ENCODE peak calls at places on chromosomes 2 and 18, in seven cellular contexts. I, B, P, Q, V, K and O are unnamed samples.
A peak's percentile ranks its signal among the peaks of the same experiment; 100 is the strongest.

GRCh38 chr2:92073036-92073814 is 2798.0 kb upstream of the TEKT4 start:
- DNase-seq in Q (no peak), I (no peak), K (no peak), V (no peak), P (no peak), B (no peak), O (no peak)

GRCh38 chr2:11822746-11823411 is 76.4 kb downstream of the LPIN1 start:
- DNase-seq in Q (peak; percentile 41), B (no peak), K (no peak), P (no peak), V (no peak), I (no peak), O (peak; percentile 12)

GRCh38 chr2:156333951-156334495 is 1.5 kb upstream of the NR4A2 start:
- DNase-seq in B (peak; percentile 55), K (no peak), P (peak; percentile 86), Q (peak; percentile 87), V (peak; percentile 87), I (peak; percentile 70), O (no peak)

GRCh38 chr2:58762176-58762781 is 521.2 kb upstream of the FANCL start:
- DNase-seq in V (peak; percentile 84), B (peak; percentile 69), I (peak; percentile 1), K (no peak), Q (no peak), P (peak; percentile 11), O (peak; percentile 65)

GRCh38 chr2:159098374-159098773 is 129.9 kb downstream of the TANC1 start:
- DNase-seq in K (no peak), B (peak; percentile 19), V (no peak), P (no peak), Q (no peak), I (no peak), O (no peak)

GRCh38 chr2:44348385-44348784 is 12.9 kb downstream of the PREPL start:
- DNase-seq in V (no peak), P (peak; percentile 37), B (no peak), I (no peak), Q (peak; percentile 37), K (no peak), O (peak; percentile 69)

GRCh38 chr2:165238295-165238694 is 919 bp upstream of the SCN2A start:
- DNase-seq in K (no peak), I (no peak), Q (no peak), P (no peak), V (peak; percentile 60), B (no peak), O (peak; percentile 75)

GRCh38 chr2:24818721-24819167 is 25.5 kb downstream of the CENPO start:
- DNase-seq in K (no peak), Q (no peak), V (no peak), I (no peak), B (no peak), P (no peak), O (no peak)

GRCh38 chr2:64202206-64202864 is 58.1 kb upstream of the PELI1 start:
- DNase-seq in B (peak; percentile 68), I (no peak), P (no peak), Q (no peak), V (no peak), K (no peak), O (no peak)

GRCh38 chr2:42141687-42142475 is 27.3 kb upstream of the EML4 start:
- DNase-seq in B (peak; percentile 91), P (peak; percentile 88), V (peak; percentile 46), Q (peak; percentile 84), I (no peak), K (no peak), O (peak; percentile 30)

GRCh38 chr2:8132889-8133288 is 549.0 kb upstream of the ID2 start:
- DNase-seq in I (no peak), V (no peak), B (no peak), P (no peak), Q (no peak), K (no peak), O (no peak)

GRCh38 chr2:7061436-7061779 is 144.2 kb downstream of the RNF144A start:
- DNase-seq in I (no peak), B (no peak), Q (no peak), P (no peak), V (no peak), K (no peak), O (no peak)

GRCh38 chr2:197179744-197180498 is 130.7 kb downstream of the ANKRD44 start:
- DNase-seq in P (peak; percentile 51), V (no peak), I (no peak), K (no peak), Q (peak; percentile 36), B (peak; percentile 11), O (peak; percentile 63)

GRCh38 chr18:28855524-28855923 is 678.6 kb upstream of the CDH2 start:
- DNase-seq in B (peak; percentile 5), K (no peak), P (no peak), Q (no peak), V (no peak), I (no peak), O (no peak)

GRCh38 chr18:43651067-43651466 is 373.8 kb upstream of the SYT4 start:
- DNase-seq in P (no peak), Q (no peak), K (no peak), I (no peak), V (no peak), B (no peak), O (no peak)

GRCh38 chr2:231183851-231184250 is 14.6 kb upstream of the ARMC9 start:
- DNase-seq in B (no peak), I (no peak), Q (no peak), P (no peak), K (no peak), V (no peak), O (no peak)

GRCh38 chr2:216370961-216371633 is 1.2 kb downstream of the MARCHF4 start:
- DNase-seq in Q (no peak), V (peak; percentile 70), K (no peak), I (no peak), B (no peak), P (no peak), O (no peak)

GRCh38 chr2:205752421-205752820 is 70.1 kb downstream of the NRP2 start:
- DNase-seq in P (no peak), I (no peak), K (no peak), V (no peak), Q (no peak), B (no peak), O (no peak)

GRCh38 chr2:205754924-205755321 is 72.6 kb downstream of the NRP2 start:
- DNase-seq in B (peak; percentile 92), V (peak; percentile 31), I (no peak), P (no peak), K (no peak), Q (no peak), O (no peak)

GRCh38 chr2:205754285-205754923 is 72.1 kb downstream of the NRP2 start:
- DNase-seq in P (no peak), Q (no peak), V (no peak), K (no peak), I (no peak), B (no peak), O (no peak)

GRCh38 chr2:205751621-205752031 is 69.3 kb downstream of the NRP2 start:
- DNase-seq in V (no peak), I (no peak), P (no peak), K (no peak), Q (no peak), B (peak; percentile 64), O (no peak)

GRCh38 chr2:205752924-205753323 is 70.6 kb downstream of the NRP2 start:
- DNase-seq in B (no peak), Q (no peak), V (no peak), K (no peak), I (no peak), P (no peak), O (no peak)
- H3K27ac ChIP-seq in B (peak overlapping the region; percentile 94), Q (no peak overlapping the region), V (no peak overlapping the region), K (no peak overlapping the region), I (no peak overlapping the region), P (no peak overlapping the region), O (no peak overlapping the region)

GRCh38 chr2:85231242-85231805 is 96.5 kb downstream of the TGOLN2 start:
- DNase-seq in B (no peak), K (no peak), Q (no peak), V (peak; percentile 50), I (no peak), P (no peak), O (no peak)
- H3K4me1 ChIP-seq in B (no peaks in the 10 kb centered on the region), K (no peaks in the 10 kb centered on the region), Q (no peaks in the 10 kb centered on the region), V (peaks cover 57% of the 10 kb centered on the region), I (no peaks in the 10 kb centered on the region), P (no peaks in the 10 kb centered on the region), O (peaks cover 9% of the 10 kb centered on the region)

GRCh38 chr2:109216332-109216731 is 87.3 kb downstream of the SH3RF3 start:
- DNase-seq in K (no peak), V (no peak), I (no peak), B (no peak), P (no peak), Q (no peak), O (no peak)
- TF ChIP-seq CTCF in K (peak; percentile 7), V (no peak), I (no peak), B (no peak), P (no peak), Q (no peak), O (no peak)

DNA sequence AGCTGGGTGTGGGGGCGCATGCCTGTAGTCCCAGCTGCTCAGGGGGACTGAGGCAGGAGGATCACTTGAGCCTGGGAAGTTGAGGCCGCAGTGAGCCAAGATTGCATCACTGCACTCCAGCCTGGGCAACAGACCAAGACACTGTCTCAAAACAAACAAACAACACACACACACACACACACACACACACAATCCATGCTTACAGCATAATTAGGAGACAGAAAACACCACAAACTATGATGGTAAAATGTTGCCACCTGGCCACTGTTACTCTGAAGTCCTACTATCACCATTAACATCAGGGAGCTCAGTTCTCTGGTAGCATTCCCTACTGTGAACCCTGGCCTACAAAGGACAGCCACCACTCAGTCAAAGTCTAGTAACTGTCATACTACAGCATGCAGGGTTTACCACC is 18.3 kb downstream of the DNPEP start:
- DNase-seq in V (no peak), P (peak; percentile 50), K (no peak), Q (peak; percentile 59), B (peak; percentile 52), I (no peak), O (no peak)
- H3K27ac ChIP-seq in V (no peak overlapping the region), P (peak overlapping the region; percentile 70), K (no peak overlapping the region), Q (peak overlapping the region; percentile 76), B (no peak overlapping the region), I (no peak overlapping the region), O (no peak overlapping the region)